ENCODE peak calls at places on chromosomes 13 and 19, in four cellular contexts. M is upper lobe of left lung, E is prostate gland, B is esophagus squamous epithelium. K is an unnamed sample.
A peak's percentile ranks its signal among the peaks of the same experiment; 100 is the strongest.

GRCh38 chr13:48625396-48626076 is 28.2 kb upstream of the CYSLTR2 start:
- DNase-seq in M (no peak), E (no peak), B (no peak), K (no peak)

GRCh38 chr19:2923510-2923909 is 21.3 kb downstream of the ZNF77 start:
- DNase-seq in M (no peak), E (peak; percentile 54), B (no peak), K (no peak)

GRCh38 chr13:95067303-95067702 is 233.9 kb downstream of the ABCC4 start:
- DNase-seq in M (no peak), E (no peak), B (no peak), K (no peak)

GRCh38 chr13:98591721-98592352 is 14.9 kb upstream of the STK24 start:
- DNase-seq in M (no peak), E (no peak), B (no peak), K (no peak)

GRCh38 chr13:113777311-113778260 is 18.6 kb downstream of the TMEM255B start:
- DNase-seq in M (no peak), E (no peak), B (no peak), K (no peak)

GRCh38 chr19:17125052-17125727 is 49.6 kb downstream of the MYO9B start:
- DNase-seq in M (no peak), E (no peak), B (no peak), K (peak; percentile 45)

GRCh38 chr19:43780706-43781525 is at the start of gene KCNN4:
- DNase-seq in M (peak; percentile 79), E (no peak), B (peak; percentile 40), K (no peak)

GRCh38 chr19:16366056-16366432 is 41.4 kb downstream of the KLF2 start:
- DNase-seq in M (no peak), E (no peak), B (no peak), K (no peak)

GRCh38 chr13:89969996-89970709 is 1377.3 kb upstream of the MIR17HG start:
- DNase-seq in M (no peak), E (no peak), B (no peak), K (no peak)

GRCh38 chr13:39930544-39931444 is 275.3 kb downstream of the COG6 start:
- DNase-seq in M (no peak), E (no peak), B (no peak), K (no peak)

GRCh38 chr13:60396008-60396782 is 825 bp upstream of the TDRD3 start:
- DNase-seq in M (peak; percentile 96), E (peak; percentile 90), B (peak; percentile 46), K (peak; percentile 84)

GRCh38 chr13:112899618-112900600 is 69.1 kb upstream of the MCF2L start:
- DNase-seq in M (peak; percentile 47), E (peak; percentile 3), B (no peak), K (no peak)

GRCh38 chr13:20360835-20361412 is 128.8 kb upstream of the GJB6 start:
- DNase-seq in M (no peak), E (no peak), B (no peak), K (no peak)

GRCh38 chr13:95779522-95779921 is 102.6 kb downstream of the DNAJC3 start:
- DNase-seq in M (no peak), E (no peak), B (no peak), K (no peak)

GRCh38 chr19:7197760-7198696 is 96.2 kb downstream of the INSR start:
- DNase-seq in M (peak; percentile 98), E (peak; percentile 90), B (peak; percentile 42), K (peak; percentile 79)
- TF ChIP-seq CTCF in M (peak; percentile 48), E (no peak), B (no peak), K (peak; percentile 47)

GRCh38 chr13:33252103-33252502 is 33.5 kb downstream of the STARD13 start:
- DNase-seq in M (no peak), E (no peak), B (no peak), K (no peak)

GRCh38 chr13:33249894-33250293 is 35.7 kb downstream of the STARD13 start:
- DNase-seq in M (no peak), E (no peak), B (no peak), K (no peak)

GRCh38 chr13:33250594-33250993 is 35.0 kb downstream of the STARD13 start:
- DNase-seq in M (no peak), E (no peak), B (no peak), K (no peak)

GRCh38 chr13:33251131-33251629 is 34.4 kb downstream of the STARD13 start:
- DNase-seq in M (no peak), E (no peak), B (no peak), K (no peak)

DNA sequence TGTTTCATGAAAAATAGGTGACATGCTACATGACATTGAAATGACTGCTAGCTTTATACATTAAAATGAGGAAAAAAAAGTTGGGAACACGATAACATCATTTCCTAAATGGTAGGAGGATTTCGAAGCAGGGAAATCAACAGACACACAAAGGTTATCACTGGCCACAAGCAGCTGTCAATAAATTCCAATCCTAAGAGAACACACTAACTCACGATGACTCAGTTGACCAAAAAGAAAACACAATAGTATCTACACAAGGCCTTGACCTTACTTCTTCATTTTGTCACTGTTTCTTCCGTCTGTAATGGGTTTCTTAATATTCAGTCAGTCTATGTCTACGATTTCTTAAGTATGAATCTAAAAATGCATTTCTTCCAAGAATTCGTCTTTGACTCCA is 36.5 kb downstream of the STARD13 start:
- DNase-seq in M (no peak), E (no peak), B (no peak), K (no peak)
- TF ChIP-seq POLR2A in M (no peak), E (no peak), B (no peak), K (no peak)

GRCh38 chr19:5026706-5027273 is 57.9 kb downstream of the KDM4B start:
- DNase-seq in M (peak; percentile 65), E (no peak), B (no peak), K (no peak)
- TF ChIP-seq CTCF in M (no peak), E (no peak), B (no peak), K (no peak)

GRCh38 chr19:48859711-48860572 is 8.5 kb downstream of the PLEKHA4 start:
- DNase-seq in M (peak; percentile 75), E (no peak), B (no peak), K (no peak)
- TF ChIP-seq POLR2A in M (peak; percentile 8), E (no peak), B (no peak), K (no peak)